ENCODE peak calls at places on chromosomes 4 and X, in five cellular contexts. G is fibroblast of the aortic adventitia, S is PC-9, K is mucosa of descending colon, A is K562. T is an unnamed sample.

GRCh38 chr4:38105475-38105874 is 145.3 kb downstream of the PTTG2 start:
- DNase-seq in G (no peak), S (no peak), K (no peak), A (no peak), T (no peak)

GRCh38 chr4:55547918-55548317 is 1.2 kb upstream of the CLOCK start:
- DNase-seq in G (no peak), S (no peak), K (no peak), A (no peak), T (no peak)

GRCh38 chrX:16123222-16123786 is at the start of gene GRPR:
- DNase-seq in G (peak), S (peak), K (peak), A (peak), T (peak)

GRCh38 chr4:185638548-185639301 is 103.4 kb upstream of the PDLIM3 start:
- DNase-seq in G (no peak), S (no peak), K (no peak), A (no peak), T (peak)

GRCh38 chrX:124263743-124264142 is 68.7 kb upstream of the TEX13D start:
- DNase-seq in G (no peak), S (no peak), K (no peak), A (no peak), T (no peak)

GRCh38 chrX:74187211-74187610 is 116.8 kb upstream of the ZCCHC13 start:
- DNase-seq in G (peak), S (no peak), K (no peak), A (no peak), T (no peak)

GRCh38 chrX:140815868-140816267 is 106.3 kb downstream of the LINC00632 start:
- DNase-seq in G (peak), S (no peak), K (no peak), A (no peak), T (peak)

GRCh38 chrX:139200346-139200745 is 330.2 kb upstream of the F9 start:
- DNase-seq in G (no peak), S (no peak), K (no peak), A (no peak), T (no peak)

GRCh38 chrX:130030826-130031225 is 48.4 kb downstream of the BCORL1 start:
- DNase-seq in G (no peak), S (no peak), K (no peak), A (no peak), T (no peak)

DNA sequence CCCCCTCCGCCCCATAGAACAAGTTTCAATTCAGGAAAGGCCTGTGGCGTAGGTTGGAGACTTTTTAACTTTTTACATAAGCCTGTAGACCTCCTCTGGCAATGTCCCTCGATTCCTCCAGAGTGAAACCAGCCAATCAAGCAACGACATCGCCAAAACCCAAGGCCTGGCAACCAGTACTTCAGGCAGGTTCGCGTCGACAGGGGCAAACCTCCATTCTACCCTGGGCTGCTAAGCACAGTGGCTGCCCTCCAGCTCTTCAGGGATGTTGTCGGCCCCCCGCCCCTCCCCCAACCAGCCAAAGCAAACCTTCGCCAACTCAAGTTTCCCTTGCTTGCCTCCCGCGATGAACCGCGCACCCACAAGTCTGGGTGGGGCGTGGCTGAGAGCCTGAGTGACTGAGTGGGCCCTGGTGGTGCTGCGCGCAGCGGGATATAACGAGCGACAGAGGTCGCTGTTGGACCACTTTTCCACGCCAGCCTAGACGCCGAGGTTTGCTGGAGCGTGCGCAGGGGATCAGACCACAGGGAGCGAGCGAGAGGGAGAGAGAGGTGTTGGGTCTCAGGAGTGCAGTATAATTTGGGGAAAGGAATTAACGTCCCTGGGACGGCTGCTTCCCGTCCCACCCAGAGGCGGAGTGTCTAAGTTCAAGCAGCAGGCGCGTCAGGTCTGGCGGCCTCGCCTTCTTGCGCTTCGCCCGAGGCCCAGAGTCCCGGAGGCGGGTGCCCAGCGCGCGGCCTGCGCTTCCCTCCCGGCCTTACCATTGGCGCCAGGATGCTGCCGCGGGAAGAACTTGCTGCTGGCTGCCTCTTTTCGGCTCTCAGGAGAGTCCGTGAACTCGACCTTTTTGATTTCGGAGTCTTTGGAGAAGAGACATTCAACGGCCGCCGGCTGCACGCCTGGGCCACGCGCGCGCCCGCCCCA is 9.0 kb upstream of the PITX2 start:
- DNase-seq in G (peak), S (peak), K (peak), A (peak), T (peak)
- H3K4me3 ChIP-seq in G (peak), S (peak), K (no peak), A (no peak), T (peak)

DNA sequence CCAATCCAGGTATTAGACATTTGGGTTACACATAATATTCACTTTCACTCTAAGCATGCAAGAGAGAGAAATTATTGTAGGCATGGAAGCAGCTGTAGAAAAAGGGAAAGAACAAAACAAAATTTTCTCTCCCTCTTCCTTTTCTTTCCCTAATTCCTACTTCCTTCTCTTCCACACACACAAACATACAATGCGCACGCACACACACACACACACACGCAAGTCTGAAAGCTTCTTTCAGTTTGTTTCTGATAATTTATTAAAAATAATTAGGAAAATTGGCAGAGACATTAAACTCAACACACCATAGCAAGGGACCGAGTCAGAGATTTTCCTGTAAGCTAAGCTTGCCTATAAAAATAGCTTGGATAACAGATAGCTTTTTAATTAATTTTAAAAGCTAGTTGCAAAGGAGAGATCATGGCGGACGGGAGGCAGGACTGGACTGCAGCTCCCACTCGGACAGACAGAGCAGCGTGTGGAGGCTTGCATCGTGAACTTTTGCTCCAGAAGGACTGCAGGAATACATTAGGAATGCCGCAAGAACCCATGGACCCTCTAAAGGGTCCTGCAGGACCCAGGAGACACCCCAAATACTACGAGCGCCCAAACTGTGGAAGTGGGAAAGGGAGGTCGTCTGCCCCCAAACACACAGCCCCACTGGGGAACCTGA is 92.6 kb upstream of the MAPK10 start:
- DNase-seq in G (peak), S (no peak), K (no peak), A (no peak), T (no peak)
- H3K4me3 ChIP-seq in G (peak), S (peak), K (no peak), A (no peak), T (no peak)

GRCh38 chrX:47194388-47194787 is 759 bp downstream of the UBA1 start:
- DNase-seq in G (no peak), S (no peak), K (no peak), A (no peak), T (no peak)

GRCh38 chrX:47197526-47197925 is 3.9 kb downstream of the UBA1 start:
- DNase-seq in G (no peak), S (no peak), K (no peak), A (no peak), T (no peak)

GRCh38 chrX:47193475-47194241 is at the start of gene UBA1:
- DNase-seq in G (peak), S (peak), K (peak), A (peak), T (peak)

GRCh38 chrX:47198026-47198686 is 4.5 kb downstream of the UBA1 start:
- DNase-seq in G (peak), S (no peak), K (no peak), A (no peak), T (no peak)

GRCh38 chrX:47196098-47196497 is 2.5 kb downstream of the UBA1 start:
- DNase-seq in G (no peak), S (no peak), K (no peak), A (no peak), T (no peak)
- H3K4me3 ChIP-seq in G (peak), S (no peak), K (no peak), A (no peak), T (no peak)

GRCh38 chr4:164207460-164207859 is 546.5 kb upstream of the SMIM31 start:
- DNase-seq in G (no peak), S (no peak), K (no peak), A (no peak), T (no peak)
- H3K4me3 ChIP-seq in G (no peak), S (no peak), K (no peak), A (no peak), T (no peak)

DNA sequence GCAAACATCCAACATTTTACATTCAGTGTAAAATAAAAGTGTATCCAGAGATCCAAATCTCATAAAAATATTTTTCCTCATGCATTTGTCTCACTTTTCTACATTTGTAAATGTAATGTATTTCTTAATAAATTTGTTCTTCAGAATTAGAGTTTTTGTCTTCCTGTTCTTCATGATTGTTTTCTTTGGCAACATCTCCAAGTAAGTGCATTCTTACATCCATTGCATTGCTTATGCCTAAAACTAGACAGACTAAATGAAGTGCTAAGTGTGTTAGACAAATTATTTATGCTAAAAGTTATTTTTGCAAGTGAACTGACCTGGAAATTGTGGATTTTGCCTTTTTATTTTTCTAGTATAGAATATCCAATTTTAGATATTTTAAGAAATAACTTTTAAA is 142.2 kb downstream of the PCDH18 start:
- DNase-seq in G (peak), S (no peak), K (no peak), A (no peak), T (no peak)
- H3K4me3 ChIP-seq in G (no peak), S (no peak), K (no peak), A (no peak), T (no peak)

GRCh38 chr4:145507636-145508035 is 26.0 kb downstream of the SMAD1 start:
- DNase-seq in G (peak), S (peak), K (no peak), A (no peak), T (no peak)
- H3K4me3 ChIP-seq in G (no peak), S (no peak), K (no peak), A (no peak), T (no peak)

GRCh38 chr4:88621763-88622327 is 29.6 kb downstream of the HERC3 start:
- DNase-seq in G (no peak), S (no peak), K (no peak), A (no peak), T (no peak)

GRCh38 chr4:88623097-88623496 is 30.8 kb downstream of the HERC3 start:
- DNase-seq in G (peak), S (peak), K (no peak), A (no peak), T (no peak)

GRCh38 chr4:88618782-88619485 is 26.7 kb downstream of the HERC3 start:
- DNase-seq in G (no peak), S (no peak), K (no peak), A (no peak), T (no peak)

GRCh38 chr4:88616275-88616996 is 24.2 kb downstream of the HERC3 start:
- DNase-seq in G (peak), S (no peak), K (no peak), A (no peak), T (no peak)

GRCh38 chr4:88619973-88620372 is 27.7 kb downstream of the HERC3 start:
- DNase-seq in G (no peak), S (no peak), K (no peak), A (no peak), T (no peak)
- H3K4me3 ChIP-seq in G (no peak), S (no peak), K (no peak), A (no peak), T (no peak)

GRCh38 chrX:371907-372306 is 14.8 kb downstream of the PPP2R3B start:
- DNase-seq in G (no peak), S (no peak), K (no peak), A (no peak), T (no peak)

GRCh38 chrX:370963-371745 is 15.6 kb downstream of the PPP2R3B start:
- DNase-seq in G (no peak), S (no peak), K (no peak), A (no peak), T (no peak)

GRCh38 chrX:369563-370101 is 17.1 kb downstream of the PPP2R3B start:
- DNase-seq in G (no peak), S (no peak), K (no peak), A (no peak), T (no peak)

GRCh38 chrX:368811-369562 is 17.7 kb downstream of the PPP2R3B start:
- DNase-seq in G (no peak), S (no peak), K (no peak), A (peak), T (no peak)

GRCh38 chrX:370244-370962 is 16.3 kb downstream of the PPP2R3B start:
- DNase-seq in G (no peak), S (no peak), K (no peak), A (no peak), T (no peak)
- H3K4me3 ChIP-seq in G (no peak), S (no peak), K (no peak), A (no peak), T (no peak)

GRCh38 chrX:97310373-97310772 is 426.7 kb downstream of the RPA4 start:
- DNase-seq in G (peak), S (peak), K (no peak), A (no peak), T (no peak)

GRCh38 chrX:97306771-97307470 is 423.2 kb downstream of the RPA4 start:
- DNase-seq in G (no peak), S (no peak), K (no peak), A (no peak), T (no peak)

GRCh38 chrX:97308161-97308560 is 424.5 kb downstream of the RPA4 start:
- DNase-seq in G (peak), S (no peak), K (no peak), A (no peak), T (no peak)

GRCh38 chrX:97311066-97311778 is 427.5 kb downstream of the RPA4 start:
- DNase-seq in G (no peak), S (no peak), K (no peak), A (no peak), T (no peak)

GRCh38 chrX:97309717-97310116 is 426.0 kb downstream of the RPA4 start:
- DNase-seq in G (no peak), S (no peak), K (no peak), A (peak), T (no peak)
- H3K4me3 ChIP-seq in G (no peak), S (no peak), K (no peak), A (no peak), T (no peak)

DNA sequence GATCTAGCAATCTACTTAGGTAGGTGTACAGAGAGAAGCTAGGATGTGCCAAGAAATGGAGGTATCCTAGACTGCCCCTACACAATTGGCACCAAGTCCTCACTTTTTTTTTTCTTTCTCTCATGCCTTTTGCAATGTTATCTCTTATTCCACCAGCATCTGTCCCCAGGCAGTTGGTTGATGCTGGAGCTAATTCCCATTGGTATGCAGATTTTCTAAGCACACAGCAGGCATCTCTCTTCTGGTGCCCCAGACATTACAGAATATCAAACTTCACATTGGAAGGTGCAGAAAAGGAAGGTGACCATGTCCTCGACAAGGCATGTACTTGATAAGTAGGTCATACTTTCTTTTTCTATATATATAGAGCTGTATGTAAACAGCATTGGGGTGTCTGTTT is 21.6 kb downstream of the LUZP4 start:
- DNase-seq in G (no peak), S (no peak), K (no peak), A (no peak), T (no peak)
- H3K4me3 ChIP-seq in G (no peak), S (no peak), K (no peak), A (no peak), T (no peak)